ENCODE peak calls at places on chromosomes 11 and 22, in four cellular contexts. A is glutamatergic neuron, X is A549, F is mesothelial cell of epicardium. U is an unnamed sample.

GRCh38 chr11:17544181-17544622 is at the start of gene USH1C:
- DNase-seq in X (peak), F (no peak), A (peak), U (peak)

GRCh38 chr11:64620286-64620962 is 29.4 kb downstream of the SLC22A12 start:
- DNase-seq in A (no peak), F (peak), X (no peak), U (peak)

GRCh38 chr11:83249972-83250593 is 36.1 kb downstream of the CCDC90B start:
- DNase-seq in F (no peak), X (peak), A (no peak), U (no peak)

GRCh38 chr11:60987577-60988277 is 16.2 kb downstream of the CD6 start:
- DNase-seq in X (no peak), A (no peak), F (no peak), U (no peak)

GRCh38 chr22:45529966-45530575 is 27.4 kb downstream of the FBLN1 start:
- DNase-seq in X (no peak), A (no peak), F (no peak), U (no peak)

GRCh38 chr11:8243458-8243857 is 20.2 kb downstream of the LMO1 start:
- DNase-seq in X (no peak), A (peak), F (no peak), U (no peak)

GRCh38 chr22:46575915-46576555 is 38.6 kb upstream of the CELSR1 start:
- DNase-seq in X (peak), A (no peak), F (no peak), U (no peak)

GRCh38 chr11:109668973-109669634 is 247.1 kb downstream of the C11orf87 start:
- DNase-seq in A (no peak), X (no peak), F (no peak), U (no peak)

GRCh38 chr11:110896358-110896757 is 184.1 kb upstream of the ARHGAP20 start:
- DNase-seq in X (no peak), F (no peak), A (no peak), U (no peak)

GRCh38 chr11:68373189-68373809 is 60.9 kb downstream of the LRP5 start:
- DNase-seq in X (no peak), A (peak), F (no peak), U (peak)

GRCh38 chr11:129458756-129459535 is 83.3 kb downstream of the BARX2 start:
- DNase-seq in A (no peak), F (no peak), X (no peak), U (no peak)

GRCh38 chr11:127998421-127998820 is 588.9 kb downstream of the ETS1 start:
- DNase-seq in X (no peak), A (no peak), F (no peak), U (no peak)

GRCh38 chr22:36964110-36964509 is 50.7 kb downstream of the CSF2RB start:
- DNase-seq in X (no peak), F (no peak), A (no peak), U (no peak)

GRCh38 chr11:111764621-111765020 is 1.6 kb downstream of the PPP2R1B start:
- DNase-seq in F (no peak), A (no peak), X (no peak), U (no peak)

GRCh38 chr11:84714316-84714780 is 912.8 kb downstream of the DLG2 start:
- DNase-seq in X (peak), F (peak), A (peak), U (peak)

GRCh38 chr11:128575956-128576340 is 11.4 kb downstream of the ETS1 start:
- DNase-seq in A (no peak), X (no peak), F (no peak), U (no peak)

GRCh38 chr22:46612904-46613605 is 7.1 kb upstream of the GRAMD4 start:
- DNase-seq in A (no peak), F (no peak), X (no peak), U (no peak)

GRCh38 chr11:64361659-64362058 is 2.7 kb downstream of the RPS6KA4 start:
- DNase-seq in F (no peak), X (no peak), A (no peak), U (no peak)

GRCh38 chr11:2827792-2828191 is 57.8 kb downstream of the CDKN1C start:
- DNase-seq in X (no peak), F (no peak), A (no peak), U (no peak)

GRCh38 chr11:26753738-26754504 is 32.1 kb upstream of the SLC5A12 start:
- DNase-seq in A (peak), X (peak), F (no peak), U (peak)

GRCh38 chr11:60910281-60910687 is 3.7 kb upstream of the TMEM109 start:
- DNase-seq in A (no peak), F (no peak), X (no peak), U (no peak)

GRCh38 chr22:45218974-45219373 is 21.7 kb downstream of the KIAA0930 start:
- DNase-seq in X (no peak), F (no peak), A (no peak), U (no peak)

GRCh38 chr11:128936546-128937275 is 6.0 kb downstream of the TP53AIP1 start:
- DNase-seq in A (no peak), F (no peak), X (no peak), U (no peak)

GRCh38 chr11:26377619-26378018 is 45.7 kb downstream of the ANO3 start:
- DNase-seq in F (no peak), X (no peak), A (no peak), U (no peak)

GRCh38 chr11:65559951-65560537 is 1.9 kb upstream of the LTBP3 start:
- DNase-seq in F (no peak), A (no peak), X (peak), U (no peak)

GRCh38 chr11:1934326-1935155 is 12.6 kb upstream of the MRPL23 start:
- DNase-seq in F (peak), A (peak), X (no peak), U (no peak)

GRCh38 chr22:32469799-32470212 is 4.8 kb upstream of the FBXO7 start:
- DNase-seq in F (no peak), A (no peak), X (peak), U (no peak)

GRCh38 chr11:2927851-2928604 is 1.2 kb downstream of the PHLDA2 start:
- DNase-seq in A (peak), F (no peak), X (peak), U (no peak)

GRCh38 chr11:59141673-59142460 is 789 bp upstream of the FAM111A start:
- DNase-seq in F (no peak), X (no peak), A (no peak), U (no peak)

GRCh38 chr11:113859665-113860064 is 15.7 kb downstream of the USP28 start:
- DNase-seq in F (no peak), X (no peak), A (no peak), U (no peak)

GRCh38 chr11:115892016-115892415 is 387.8 kb upstream of the CADM1 start:
- DNase-seq in A (no peak), X (no peak), F (no peak), U (no peak)

GRCh38 chr22:40043086-40043485 is 48.3 kb downstream of the FAM83F start:
- DNase-seq in X (no peak), A (no peak), F (no peak), U (no peak)

DNA sequence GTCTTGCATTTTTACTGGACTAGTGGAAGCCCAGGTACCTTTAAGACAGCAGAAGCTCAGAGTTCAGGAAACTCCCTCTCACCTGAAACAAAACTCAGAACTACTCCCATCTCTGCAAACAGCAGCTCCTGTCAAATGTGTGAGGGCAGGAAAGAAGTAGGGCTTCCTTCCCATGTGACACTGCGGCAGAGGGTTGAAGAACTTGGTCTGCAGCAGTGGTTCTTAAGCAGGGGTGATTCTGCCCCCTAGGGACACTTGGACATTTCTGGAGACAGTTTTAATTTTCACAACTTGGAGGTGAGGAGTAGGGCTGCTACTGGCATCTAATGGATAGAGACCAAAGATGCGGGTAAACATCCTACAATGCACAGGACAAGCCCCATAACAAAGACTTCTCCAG is 63.4 kb downstream of the RCN1 start:
- DNase-seq in X (peak), A (no peak), F (no peak), U (no peak)
- TF ChIP-seq CTCF in X (no peak), A (no peak), F (no peak), U (no peak)

GRCh38 chr11:13249992-13250391 is 27.6 kb upstream of the BMAL1 start:
- DNase-seq in A (no peak), X (peak), F (no peak), U (no peak)
- TF ChIP-seq CTCF in A (no peak), X (peak), F (no peak), U (no peak)

DNA sequence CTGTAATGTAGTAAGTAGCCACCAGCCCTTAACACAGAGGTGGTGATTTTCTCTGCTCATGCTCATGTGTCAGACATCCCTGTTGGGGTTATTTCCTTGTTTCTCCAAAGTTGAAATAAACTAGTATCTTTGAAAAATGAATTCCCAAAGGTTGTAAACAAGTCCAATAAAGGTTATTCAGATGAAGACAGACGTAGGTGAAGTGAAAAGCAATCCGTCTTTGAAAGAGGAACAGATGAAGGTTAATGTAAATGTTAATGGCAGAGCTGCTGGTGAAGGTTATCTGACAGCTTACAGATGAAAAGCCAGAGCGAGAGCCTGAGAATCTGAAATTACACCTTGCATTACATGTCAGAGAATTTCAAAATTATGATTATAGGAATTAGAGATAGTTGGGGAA is 1604.0 kb downstream of the FAM181B start:
- DNase-seq in F (no peak), A (no peak), X (no peak), U (no peak)
- TF ChIP-seq CTCF in F (no peak), A (no peak), X (no peak), U (no peak)

DNA sequence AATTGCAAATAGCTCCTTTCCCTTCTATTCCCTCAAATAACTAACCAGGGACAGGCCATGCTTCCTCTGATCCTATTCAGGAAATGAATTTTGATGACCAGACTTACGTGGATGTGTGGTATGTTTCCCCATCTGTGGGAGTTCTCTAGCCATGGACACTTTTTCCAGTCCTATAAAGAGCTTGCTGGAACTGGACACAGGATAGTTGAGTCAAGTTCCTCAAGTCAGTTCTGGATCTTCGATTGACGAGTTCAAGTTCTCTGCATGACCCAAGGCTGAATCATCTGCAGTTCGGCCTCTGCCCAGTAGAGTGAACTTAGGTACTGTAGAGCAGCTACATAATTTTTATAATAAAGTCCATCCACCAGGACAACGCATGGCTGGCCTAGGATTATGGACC is 52.7 kb upstream of the CCND1 start:
- DNase-seq in A (no peak), X (peak), F (no peak), U (no peak)
- TF ChIP-seq CTCF in A (no peak), X (no peak), F (no peak), U (no peak)

DNA sequence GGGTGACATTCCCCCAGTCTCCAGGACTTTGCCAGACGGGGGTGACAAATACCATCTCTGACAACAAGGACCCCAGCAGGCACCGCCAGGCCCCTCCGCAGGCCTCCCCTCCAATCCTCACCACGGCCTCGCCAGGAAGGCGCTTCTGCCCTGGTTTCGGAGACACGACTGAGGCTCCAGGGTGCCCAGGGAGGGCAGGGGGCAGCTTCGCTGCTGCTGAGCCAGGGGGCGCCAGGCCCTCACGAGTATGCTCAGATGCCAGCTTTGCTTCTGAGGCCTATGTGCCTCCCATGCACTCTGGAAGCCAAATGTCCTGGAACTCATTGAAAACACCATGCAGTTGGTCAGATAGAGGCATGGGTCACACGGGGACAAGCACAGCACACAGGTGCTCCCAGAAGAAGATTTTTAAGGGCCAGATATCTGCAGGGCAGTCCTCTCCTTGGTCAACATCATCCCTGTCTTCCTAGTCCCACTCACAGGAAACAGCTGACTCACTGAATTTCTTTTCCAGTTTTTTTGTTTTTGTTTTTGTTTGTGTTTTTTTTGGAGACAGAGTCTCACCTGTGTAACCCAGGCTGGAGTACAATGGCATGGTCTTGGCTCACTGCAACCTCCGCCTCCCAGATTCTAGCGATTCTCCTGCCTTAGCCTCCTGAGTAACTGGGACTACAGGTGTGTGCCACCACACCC is 19.9 kb downstream of the BID start:
- DNase-seq in X (peak), A (no peak), F (no peak), U (no peak)
- TF ChIP-seq CTCF in X (no peak), A (no peak), F (no peak), U (no peak)

GRCh38 chr11:74020537-74020936 is 11.7 kb upstream of the UCP3 start:
- DNase-seq in X (no peak), A (no peak), F (no peak), U (no peak)

GRCh38 chr11:74019860-74020259 is 11.0 kb upstream of the UCP3 start:
- DNase-seq in F (no peak), A (no peak), X (no peak), U (no peak)

GRCh38 chr11:74023291-74023690 is 14.4 kb upstream of the UCP3 start:
- DNase-seq in F (no peak), X (no peak), A (no peak), U (no peak)

GRCh38 chr11:74022541-74022940 is 13.7 kb upstream of the UCP3 start:
- DNase-seq in F (no peak), X (no peak), A (no peak), U (no peak)

DNA sequence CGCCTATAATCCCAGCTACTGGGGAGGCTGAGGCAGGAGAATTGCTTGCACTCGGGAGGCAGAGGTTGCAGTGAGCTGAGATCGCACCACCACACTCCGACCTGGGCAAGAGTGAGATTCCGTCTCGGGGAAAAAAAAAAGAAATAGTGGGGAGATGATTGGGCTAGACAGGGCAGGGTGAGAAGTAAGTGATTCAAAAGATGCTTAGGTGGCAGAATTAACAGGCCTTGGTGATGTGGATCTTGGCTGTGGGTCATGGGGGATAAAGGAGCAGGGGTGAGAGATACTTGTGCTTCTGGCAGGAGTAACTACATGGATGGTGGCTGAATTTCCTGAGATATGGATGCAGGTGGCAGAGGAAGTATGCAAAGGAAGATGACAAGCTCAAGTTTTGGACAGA is 13.1 kb upstream of the UCP3 start:
- DNase-seq in A (no peak), F (no peak), X (no peak), U (no peak)
- TF ChIP-seq CTCF in A (no peak), F (no peak), X (no peak), U (no peak)

GRCh38 chr11:94959179-94959578 is 14.2 kb downstream of the CWC15 start:
- DNase-seq in F (no peak), A (no peak), X (no peak), U (no peak)

GRCh38 chr11:94958118-94958517 is 15.2 kb downstream of the CWC15 start:
- DNase-seq in X (no peak), A (no peak), F (no peak), U (no peak)

GRCh38 chr11:94954753-94955152 is 18.6 kb downstream of the CWC15 start:
- DNase-seq in F (no peak), A (no peak), X (no peak), U (no peak)

GRCh38 chr11:94960488-94960887 is 12.9 kb downstream of the CWC15 start:
- DNase-seq in X (no peak), A (no peak), F (no peak), U (no peak)

DNA sequence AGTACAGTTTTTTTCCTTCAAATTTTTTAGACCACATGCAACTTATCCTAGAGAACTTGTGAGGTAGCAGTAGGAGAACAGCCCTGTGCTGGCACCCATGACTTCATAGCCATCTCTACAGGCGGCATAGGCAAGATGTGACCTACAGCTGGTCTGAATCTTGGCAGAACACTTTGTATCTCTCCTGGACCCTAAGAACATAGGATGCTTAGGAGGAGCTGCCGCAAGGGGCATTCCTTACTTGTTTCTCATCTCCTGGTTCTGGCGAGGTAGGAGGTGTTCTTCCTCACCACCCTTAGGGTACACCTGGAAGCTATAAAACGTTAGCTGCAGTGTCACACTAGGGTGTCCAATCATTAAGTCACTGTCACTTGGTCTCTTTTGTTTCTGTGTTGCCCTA is 16.4 kb downstream of the CWC15 start:
- DNase-seq in F (no peak), A (no peak), X (no peak), U (no peak)
- TF ChIP-seq CTCF in F (no peak), A (no peak), X (no peak), U (no peak)

DNA sequence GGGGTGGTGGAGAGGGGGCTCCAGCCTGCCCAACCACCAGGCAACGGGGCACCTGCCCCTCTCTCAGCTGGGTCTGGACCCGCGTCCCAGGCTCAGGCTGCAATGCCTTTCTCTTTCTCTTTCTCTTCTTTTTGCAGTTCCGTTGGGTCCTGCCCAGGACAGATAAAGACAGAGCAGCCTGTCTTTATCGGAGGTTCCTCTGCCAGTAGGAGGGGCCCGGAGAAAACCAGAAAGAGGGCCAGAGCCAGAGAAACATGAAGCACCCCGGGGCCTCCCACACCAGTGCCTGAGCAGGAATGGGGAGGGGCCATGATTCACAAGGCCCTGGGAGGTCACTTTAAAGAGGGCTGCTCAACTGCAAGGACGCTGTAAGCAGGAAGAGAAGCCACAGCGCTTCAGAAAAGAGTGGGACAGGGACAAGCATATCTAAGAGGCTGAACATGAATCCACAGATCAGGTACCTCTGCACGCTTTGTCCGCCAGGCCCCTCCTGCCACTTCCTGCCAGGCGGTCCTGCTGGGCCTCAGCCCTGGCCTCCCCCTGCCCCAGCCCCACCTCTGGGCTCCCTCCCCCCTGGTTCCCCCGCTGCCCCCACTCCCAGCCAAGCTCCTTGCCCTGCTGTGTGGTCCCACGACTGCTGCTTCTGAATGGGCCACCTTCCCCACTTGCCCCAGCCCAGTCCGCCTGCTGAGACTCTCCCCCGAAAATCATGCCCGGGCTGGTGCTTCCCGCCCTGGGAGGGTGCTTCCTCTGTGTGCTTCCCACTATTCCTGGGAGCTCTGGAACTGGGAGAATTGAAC is at the start of gene APOBEC3C:
- DNase-seq in X (peak), F (peak), A (no peak), U (peak)
- TF ChIP-seq CTCF in X (no peak), F (no peak), A (no peak), U (no peak)

U was measured in neural crest cell.